ENCODE peak calls at places on chromosomes 6 and 20, in ten cellular contexts. G is H7; B is NCI-H2107; M is GM10248; F is nephron progenitor cell; D is activated T-helper 1 cell treated with anti-CD3 and anti-CD28 coated beads, Interleukin-12 subunit alpha, Interleukin-12 subunit beta, Interleukin-2, Interleukin-4 antibody, amounts not matched to agents 30 ng/mL and 10 ng/mL and 1 ng/mL, durations not matched to agents 14 hours and 24 hours and 36 hours; W is AG08395; K is RPMI7951; E is heart right ventricle; Q is OCI-M1. X is an unnamed sample.

GRCh38 chr20:34891166-34892062 is 15.0 kb downstream of the ACSS2 start:
- DNase-seq in G (no peak), B (no peak), M (no peak), F (no peak), D (no peak), W (peak), K (peak), E (no peak), Q (peak), X (peak)

GRCh38 chr20:50536333-50536732 is 26.1 kb downstream of the PTPN1 start:
- DNase-seq in G (no peak), B (peak), M (no peak), F (no peak), D (no peak), W (no peak), K (no peak), E (no peak), Q (no peak), X (no peak)

GRCh38 chr6:32154514-32155161 is 697 bp downstream of the PPT2 start:
- DNase-seq in G (peak), B (peak), M (peak), F (peak), D (peak), W (peak), K (peak), E (peak), Q (peak), X (no peak)

GRCh38 chr20:8005575-8006366 is 13.8 kb downstream of the TMX4 start:
- DNase-seq in G (no peak), B (no peak), M (no peak), F (no peak), D (no peak), W (no peak), K (no peak), E (no peak), Q (no peak), X (no peak)

GRCh38 chr6:148830614-148831013 is 83.8 kb downstream of the UST start:
- DNase-seq in G (no peak), B (no peak), M (no peak), F (no peak), D (no peak), W (no peak), K (no peak), E (no peak), Q (no peak), X (no peak)

GRCh38 chr6:14542670-14543366 is 425.2 kb downstream of the CD83 start:
- DNase-seq in G (no peak), B (no peak), M (peak), F (no peak), D (peak), W (peak), K (peak), E (no peak), Q (no peak), X (peak)

GRCh38 chr6:150236544-150236943 is 93.7 kb downstream of the PPP1R14C start:
- DNase-seq in G (no peak), B (no peak), M (no peak), F (peak), D (no peak), W (no peak), K (no peak), E (no peak), Q (no peak), X (no peak)

GRCh38 chr6:71056656-71057055 is 99.8 kb upstream of the B3GAT2 start:
- DNase-seq in G (no peak), B (no peak), M (no peak), F (no peak), D (no peak), W (no peak), K (no peak), E (no peak), Q (no peak), X (no peak)

GRCh38 chr6:109816452-109817374 is 125.6 kb downstream of the FIG4 start:
- DNase-seq in G (no peak), B (peak), M (no peak), F (no peak), D (no peak), W (no peak), K (no peak), E (no peak), Q (no peak), X (no peak)

GRCh38 chr20:6953611-6954010 is 186.1 kb downstream of the BMP2 start:
- DNase-seq in G (no peak), B (no peak), M (no peak), F (no peak), D (no peak), W (no peak), K (no peak), E (no peak), Q (no peak), X (no peak)

GRCh38 chr20:6533828-6534388 is 233.6 kb upstream of the BMP2 start:
- DNase-seq in G (no peak), B (no peak), M (no peak), F (no peak), D (no peak), W (peak), K (peak), E (no peak), Q (no peak), X (peak)

GRCh38 chr6:1593286-1593957 is 16.3 kb upstream of the FOXC1 start:
- DNase-seq in G (no peak), B (no peak), M (no peak), F (no peak), D (no peak), W (no peak), K (no peak), E (no peak), Q (no peak), X (no peak)

GRCh38 chr20:3248167-3248992 is 9.4 kb upstream of the SLC4A11 start:
- DNase-seq in G (peak), B (no peak), M (no peak), F (peak), D (no peak), W (peak), K (peak), E (peak), Q (peak), X (no peak)

GRCh38 chr6:109794201-109794926 is 103.3 kb downstream of the FIG4 start:
- DNase-seq in G (no peak), B (no peak), M (no peak), F (no peak), D (no peak), W (peak), K (peak), E (no peak), Q (no peak), X (peak)

GRCh38 chr6:105317607-105318533 is 85.0 kb downstream of the PREP start:
- DNase-seq in G (peak), B (no peak), M (no peak), F (no peak), D (no peak), W (no peak), K (no peak), E (no peak), Q (no peak), X (no peak)

GRCh38 chr6:118544105-118544504 is 4.0 kb upstream of the PLN start:
- DNase-seq in G (no peak), B (no peak), M (no peak), F (no peak), D (no peak), W (no peak), K (no peak), E (no peak), Q (no peak), X (no peak)

GRCh38 chr20:61281286-61281795 is 29.3 kb downstream of the CDH4 start:
- DNase-seq in G (no peak), B (no peak), M (no peak), F (no peak), D (no peak), W (no peak), K (no peak), E (no peak), Q (no peak), X (no peak)

GRCh38 chr6:111871207-111871606 is 2.0 kb downstream of the FYN start:
- DNase-seq in G (no peak), B (no peak), M (peak), F (no peak), D (peak), W (no peak), K (no peak), E (no peak), Q (peak), X (no peak)

GRCh38 chr6:96571551-96571950 is 8.6 kb downstream of the FHL5 start:
- DNase-seq in G (no peak), B (no peak), M (no peak), F (no peak), D (no peak), W (no peak), K (no peak), E (no peak), Q (no peak), X (no peak)

GRCh38 chr6:113632220-113632864 is 224.8 kb upstream of the MARCKS start:
- DNase-seq in G (no peak), B (no peak), M (no peak), F (peak), D (no peak), W (peak), K (peak), E (peak), Q (no peak), X (peak)

GRCh38 chr6:34052918-34053608 is 92.8 kb downstream of the GRM4 start:
- DNase-seq in G (no peak), B (no peak), M (no peak), F (no peak), D (no peak), W (no peak), K (no peak), E (no peak), Q (no peak), X (no peak)

GRCh38 chr6:53484409-53485280 is 60.3 kb downstream of the GCLC start:
- DNase-seq in G (peak), B (peak), M (peak), F (peak), D (peak), W (peak), K (peak), E (peak), Q (peak), X (peak)

GRCh38 chr20:45842169-45842812 is 8.7 kb downstream of the SNX21 start:
- DNase-seq in G (no peak), B (no peak), M (peak), F (no peak), D (no peak), W (peak), K (peak), E (no peak), Q (no peak), X (no peak)

GRCh38 chr20:3101737-3102574 is 17.4 kb upstream of the AVP start:
- DNase-seq in G (no peak), B (no peak), M (no peak), F (no peak), D (peak), W (no peak), K (no peak), E (no peak), Q (no peak), X (no peak)

GRCh38 chr6:122059918-122060317 is 339.5 kb upstream of the HSF2 start:
- DNase-seq in G (no peak), B (no peak), M (no peak), F (no peak), D (no peak), W (no peak), K (no peak), E (no peak), Q (peak), X (no peak)

GRCh38 chr20:4820833-4821518 is 99.3 kb downstream of the PRND start:
- DNase-seq in G (no peak), B (no peak), M (no peak), F (no peak), D (no peak), W (peak), K (peak), E (no peak), Q (no peak), X (peak)